ENCODE peak calls at places on chromosomes 2 and 18, in ten cellular contexts. W, G, L, M, K, V, T, C, A and F are unnamed samples.

GRCh38 chr2:201471732-201472395 is 20.3 kb downstream of the STRADB start:
- DNase-seq in W (no peak), G (no peak), L (no peak), M (no peak), K (no peak), V (no peak), T (no peak), C (no peak), A (no peak), F (no peak)

GRCh38 chr18:5057348-5058012 is 139.6 kb downstream of the AKAIN1 start:
- DNase-seq in W (peak), G (peak), L (no peak), M (peak), K (peak), V (no peak), T (peak), C (peak), A (no peak), F (peak)

GRCh38 chr2:83967854-83968253 is 491.2 kb downstream of the SUCLG1 start:
- DNase-seq in W (no peak), G (no peak), L (no peak), M (no peak), K (no peak), V (no peak), T (no peak), C (no peak), A (no peak), F (no peak)

GRCh38 chr18:63476666-63477065 is at the start of gene SERPINB5:
- DNase-seq in W (peak), G (no peak), L (no peak), M (no peak), K (no peak), V (no peak), T (no peak), C (no peak), A (no peak), F (peak)

GRCh38 chr2:2846379-2847130 is 515.5 kb upstream of the MYT1L start:
- DNase-seq in W (peak), G (peak), L (no peak), M (no peak), K (no peak), V (no peak), T (peak), C (no peak), A (no peak), F (peak)

GRCh38 chr2:215772003-215772402 is 241.3 kb downstream of the MREG start:
- DNase-seq in W (no peak), G (no peak), L (no peak), M (no peak), K (peak), V (no peak), T (no peak), C (peak), A (no peak), F (no peak)

GRCh38 chr2:290090-290722 is 2.3 kb upstream of the ALKAL2 start:
- DNase-seq in W (peak), G (peak), L (peak), M (peak), K (peak), V (no peak), T (peak), C (no peak), A (no peak), F (peak)

GRCh38 chr18:50312296-50313030 is 25.0 kb upstream of the CXXC1 start:
- DNase-seq in W (no peak), G (no peak), L (no peak), M (no peak), K (no peak), V (no peak), T (no peak), C (no peak), A (no peak), F (no peak)

GRCh38 chr18:79747156-79747845 is 50.4 kb upstream of the KCNG2 start:
- DNase-seq in W (no peak), G (peak), L (no peak), M (no peak), K (no peak), V (no peak), T (no peak), C (no peak), A (no peak), F (no peak)

GRCh38 chr2:178109813-178110212 is 2.4 kb upstream of the RBM45 start:
- DNase-seq in W (peak), G (no peak), L (peak), M (no peak), K (peak), V (no peak), T (peak), C (peak), A (peak), F (peak)

GRCh38 chr18:10072659-10073309 is 159.0 kb downstream of the VAPA start:
- DNase-seq in W (no peak), G (no peak), L (no peak), M (no peak), K (no peak), V (peak), T (no peak), C (peak), A (no peak), F (no peak)

GRCh38 chr2:161045726-161046125 is 114.5 kb upstream of the TANK start:
- DNase-seq in W (no peak), G (no peak), L (no peak), M (no peak), K (no peak), V (no peak), T (no peak), C (no peak), A (no peak), F (no peak)

GRCh38 chr18:39976771-39977170 is 1978.3 kb upstream of the PIK3C3 start:
- DNase-seq in W (no peak), G (no peak), L (no peak), M (no peak), K (no peak), V (no peak), T (no peak), C (no peak), A (no peak), F (no peak)